ENCODE peak calls at places on chromosome 10, in nine cellular contexts. One of them, this sample, is unnamed.

GRCh38 chr10:114631090-114631677 is 26.9 kb downstream of the ABLIM1 start:
- DNase-seq in neural progenitor cell: no peak
- DNase-seq in OCI-LY7: no peak
- DNase-seq in upper lobe of right lung: no peak
- DNase-seq in heart left ventricle: no peak
- DNase-seq in PC-3: no peak
- DNase-seq in tibial artery: no peak
- DNase-seq in foreskin fibroblast: no peak
- DNase-seq in body of pancreas: no peak
- DNase-seq in this sample: no peak

GRCh38 chr10:123655763-123656162 is 10.4 kb upstream of the GPR26 start:
- DNase-seq in neural progenitor cell: peak
- DNase-seq in OCI-LY7: no peak
- DNase-seq in upper lobe of right lung: peak
- DNase-seq in heart left ventricle: no peak
- DNase-seq in PC-3: no peak
- DNase-seq in tibial artery: peak
- DNase-seq in foreskin fibroblast: no peak
- DNase-seq in body of pancreas: no peak
- DNase-seq in this sample: no peak

GRCh38 chr10:86223256-86223655 is 143.3 kb downstream of the GRID1 start:
- DNase-seq in neural progenitor cell: no peak
- DNase-seq in OCI-LY7: no peak
- DNase-seq in upper lobe of right lung: no peak
- DNase-seq in heart left ventricle: no peak
- DNase-seq in PC-3: no peak
- DNase-seq in tibial artery: no peak
- DNase-seq in foreskin fibroblast: no peak
- DNase-seq in body of pancreas: no peak
- DNase-seq in this sample: no peak

GRCh38 chr10:98060079-98060478 is 29.7 kb upstream of the CRTAC1 start:
- DNase-seq in neural progenitor cell: no peak
- DNase-seq in OCI-LY7: no peak
- DNase-seq in upper lobe of right lung: no peak
- DNase-seq in heart left ventricle: no peak
- DNase-seq in PC-3: no peak
- DNase-seq in tibial artery: no peak
- DNase-seq in foreskin fibroblast: no peak
- DNase-seq in body of pancreas: no peak
- DNase-seq in this sample: no peak

GRCh38 chr10:67487906-67488619 is 207.9 kb downstream of the CTNNA3 start:
- DNase-seq in neural progenitor cell: no peak
- DNase-seq in OCI-LY7: no peak
- DNase-seq in upper lobe of right lung: no peak
- DNase-seq in heart left ventricle: no peak
- DNase-seq in PC-3: no peak
- DNase-seq in tibial artery: no peak
- DNase-seq in foreskin fibroblast: no peak
- DNase-seq in body of pancreas: no peak
- DNase-seq in this sample: no peak

GRCh38 chr10:30063098-30063497 is 3.7 kb upstream of the JCAD start:
- DNase-seq in neural progenitor cell: no peak
- DNase-seq in OCI-LY7: no peak
- DNase-seq in upper lobe of right lung: no peak
- DNase-seq in heart left ventricle: no peak
- DNase-seq in PC-3: peak
- DNase-seq in tibial artery: no peak
- DNase-seq in foreskin fibroblast: peak
- DNase-seq in body of pancreas: no peak
- DNase-seq in this sample: no peak

GRCh38 chr10:31263903-31264302 is 55.1 kb upstream of the ZEB1 start:
- DNase-seq in neural progenitor cell: no peak
- DNase-seq in OCI-LY7: no peak
- DNase-seq in upper lobe of right lung: no peak
- DNase-seq in heart left ventricle: no peak
- DNase-seq in PC-3: peak
- DNase-seq in tibial artery: no peak
- DNase-seq in foreskin fibroblast: peak
- DNase-seq in body of pancreas: no peak
- DNase-seq in this sample: no peak

GRCh38 chr10:122286872-122287271 is 15.8 kb downstream of the BTBD16 start:
- DNase-seq in neural progenitor cell: peak
- DNase-seq in OCI-LY7: no peak
- DNase-seq in upper lobe of right lung: no peak
- DNase-seq in heart left ventricle: peak
- DNase-seq in PC-3: peak
- DNase-seq in tibial artery: peak
- DNase-seq in foreskin fibroblast: peak
- DNase-seq in body of pancreas: no peak
- DNase-seq in this sample: no peak

GRCh38 chr10:116676118-116676517 is 55.4 kb downstream of the PNLIPRP2 start:
- DNase-seq in neural progenitor cell: no peak
- DNase-seq in OCI-LY7: no peak
- DNase-seq in upper lobe of right lung: no peak
- DNase-seq in heart left ventricle: no peak
- DNase-seq in PC-3: no peak
- DNase-seq in tibial artery: no peak
- DNase-seq in foreskin fibroblast: no peak
- DNase-seq in body of pancreas: no peak
- DNase-seq in this sample: no peak

GRCh38 chr10:73837072-73837471 is 25.7 kb upstream of the NDST2 start:
- DNase-seq in neural progenitor cell: no peak
- DNase-seq in OCI-LY7: no peak
- DNase-seq in upper lobe of right lung: no peak
- DNase-seq in heart left ventricle: no peak
- DNase-seq in PC-3: peak
- DNase-seq in tibial artery: no peak
- DNase-seq in foreskin fibroblast: peak
- DNase-seq in body of pancreas: no peak
- DNase-seq in this sample: no peak

GRCh38 chr10:117224881-117225280 is 16.0 kb upstream of the SLC18A2 start:
- DNase-seq in neural progenitor cell: no peak
- DNase-seq in OCI-LY7: no peak
- DNase-seq in upper lobe of right lung: no peak
- DNase-seq in heart left ventricle: no peak
- DNase-seq in PC-3: no peak
- DNase-seq in tibial artery: no peak
- DNase-seq in foreskin fibroblast: no peak
- DNase-seq in body of pancreas: no peak
- DNase-seq in this sample: no peak

GRCh38 chr10:32961892-32962369 is 3.9 kb upstream of the ITGB1 start:
- DNase-seq in neural progenitor cell: no peak
- DNase-seq in OCI-LY7: peak
- DNase-seq in upper lobe of right lung: no peak
- DNase-seq in heart left ventricle: no peak
- DNase-seq in PC-3: peak
- DNase-seq in tibial artery: no peak
- DNase-seq in foreskin fibroblast: peak
- DNase-seq in body of pancreas: peak
- DNase-seq in this sample: no peak

GRCh38 chr10:92778091-92778490 is 70.2 kb upstream of the EXOC6 start:
- DNase-seq in neural progenitor cell: no peak
- DNase-seq in OCI-LY7: no peak
- DNase-seq in upper lobe of right lung: no peak
- DNase-seq in heart left ventricle: no peak
- DNase-seq in PC-3: no peak
- DNase-seq in tibial artery: no peak
- DNase-seq in foreskin fibroblast: no peak
- DNase-seq in body of pancreas: no peak
- DNase-seq in this sample: no peak

DNA sequence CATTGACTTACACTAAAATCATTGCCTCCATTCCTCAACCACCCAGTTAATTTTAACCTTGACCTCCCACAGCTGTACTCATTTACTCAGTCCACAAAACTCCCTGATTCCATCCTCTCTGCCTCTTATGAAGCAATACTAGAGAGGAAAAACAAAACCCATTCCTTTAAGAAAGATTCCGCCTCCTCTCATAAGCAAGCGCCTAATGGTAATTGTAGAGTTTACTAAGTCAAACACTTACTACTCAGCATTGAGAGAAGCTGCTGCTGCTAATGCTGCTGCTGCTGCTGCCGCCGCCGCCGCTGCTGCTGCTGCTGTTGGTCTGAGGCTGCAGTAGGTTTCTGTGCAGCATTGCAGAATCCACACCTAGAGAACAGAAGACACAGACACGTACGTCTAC is 2.1 kb upstream of the ADD3 start:
- DNase-seq in neural progenitor cell: peak
- DNase-seq in OCI-LY7: peak
- DNase-seq in upper lobe of right lung: no peak
- DNase-seq in heart left ventricle: peak
- DNase-seq in PC-3: no peak
- DNase-seq in tibial artery: peak
- DNase-seq in foreskin fibroblast: peak
- DNase-seq in body of pancreas: peak
- DNase-seq in this sample: peak
- H3K4me3 ChIP-seq in neural progenitor cell: peak
- H3K4me3 ChIP-seq in OCI-LY7: peak
- H3K4me3 ChIP-seq in upper lobe of right lung: peak
- H3K4me3 ChIP-seq in heart left ventricle: peak
- H3K4me3 ChIP-seq in PC-3: no peak
- H3K4me3 ChIP-seq in tibial artery: peak
- H3K4me3 ChIP-seq in foreskin fibroblast: peak
- H3K4me3 ChIP-seq in body of pancreas: no peak
- H3K4me3 ChIP-seq in this sample: no peak

GRCh38 chr10:89414879-89415821 is 782 bp downstream of the IFIT5 start:
- DNase-seq in neural progenitor cell: peak
- DNase-seq in OCI-LY7: no peak
- DNase-seq in upper lobe of right lung: peak
- DNase-seq in heart left ventricle: peak
- DNase-seq in PC-3: peak
- DNase-seq in tibial artery: peak
- DNase-seq in foreskin fibroblast: peak
- DNase-seq in body of pancreas: peak
- DNase-seq in this sample: peak

GRCh38 chr10:89414146-89414878 is at the start of gene IFIT5:
- DNase-seq in neural progenitor cell: peak
- DNase-seq in OCI-LY7: peak
- DNase-seq in upper lobe of right lung: peak
- DNase-seq in heart left ventricle: peak
- DNase-seq in PC-3: peak
- DNase-seq in tibial artery: peak
- DNase-seq in foreskin fibroblast: peak
- DNase-seq in body of pancreas: peak
- DNase-seq in this sample: peak

GRCh38 chr10:89416465-89416864 is 2.1 kb downstream of the IFIT5 start:
- DNase-seq in neural progenitor cell: no peak
- DNase-seq in OCI-LY7: no peak
- DNase-seq in upper lobe of right lung: no peak
- DNase-seq in heart left ventricle: no peak
- DNase-seq in PC-3: no peak
- DNase-seq in tibial artery: no peak
- DNase-seq in foreskin fibroblast: no peak
- DNase-seq in body of pancreas: no peak
- DNase-seq in this sample: no peak

GRCh38 chr10:89413398-89413912 is 913 bp upstream of the IFIT5 start:
- DNase-seq in neural progenitor cell: no peak
- DNase-seq in OCI-LY7: no peak
- DNase-seq in upper lobe of right lung: no peak
- DNase-seq in heart left ventricle: no peak
- DNase-seq in PC-3: no peak
- DNase-seq in tibial artery: no peak
- DNase-seq in foreskin fibroblast: no peak
- DNase-seq in body of pancreas: no peak
- DNase-seq in this sample: no peak
- H3K4me3 ChIP-seq in neural progenitor cell: no peak
- H3K4me3 ChIP-seq in OCI-LY7: peak
- H3K4me3 ChIP-seq in upper lobe of right lung: peak
- H3K4me3 ChIP-seq in heart left ventricle: peak
- H3K4me3 ChIP-seq in PC-3: peak
- H3K4me3 ChIP-seq in tibial artery: peak
- H3K4me3 ChIP-seq in foreskin fibroblast: peak
- H3K4me3 ChIP-seq in body of pancreas: no peak
- H3K4me3 ChIP-seq in this sample: no peak

GRCh38 chr10:22280078-22280477 is 36.1 kb upstream of the COMMD3 start:
- DNase-seq in neural progenitor cell: no peak
- DNase-seq in OCI-LY7: no peak
- DNase-seq in upper lobe of right lung: no peak
- DNase-seq in heart left ventricle: no peak
- DNase-seq in PC-3: no peak
- DNase-seq in tibial artery: no peak
- DNase-seq in foreskin fibroblast: no peak
- DNase-seq in body of pancreas: no peak
- DNase-seq in this sample: no peak
- H3K4me3 ChIP-seq in neural progenitor cell: no peak
- H3K4me3 ChIP-seq in OCI-LY7: no peak
- H3K4me3 ChIP-seq in upper lobe of right lung: no peak
- H3K4me3 ChIP-seq in heart left ventricle: no peak
- H3K4me3 ChIP-seq in PC-3: no peak
- H3K4me3 ChIP-seq in tibial artery: no peak
- H3K4me3 ChIP-seq in foreskin fibroblast: no peak
- H3K4me3 ChIP-seq in body of pancreas: no peak
- H3K4me3 ChIP-seq in this sample: no peak

DNA sequence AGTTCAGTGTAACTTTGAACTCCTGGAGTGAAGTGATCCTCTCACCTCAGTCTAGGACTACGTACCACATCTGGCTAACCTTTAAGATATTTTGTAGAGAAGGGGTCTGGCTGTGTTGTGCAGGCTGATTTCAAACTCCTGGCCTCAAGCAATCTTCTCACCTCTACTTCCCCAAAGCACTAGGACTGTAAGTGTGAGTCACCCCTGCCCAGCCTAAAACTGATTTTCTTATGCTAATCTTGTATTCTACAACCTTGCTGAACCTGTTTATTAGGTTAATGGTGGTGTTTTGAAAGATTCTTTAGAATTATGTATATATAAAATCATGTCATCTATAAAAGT is 58.0 kb downstream of the LCOR start:
- DNase-seq in neural progenitor cell: no peak
- DNase-seq in OCI-LY7: no peak
- DNase-seq in upper lobe of right lung: no peak
- DNase-seq in heart left ventricle: no peak
- DNase-seq in PC-3: peak
- DNase-seq in tibial artery: no peak
- DNase-seq in foreskin fibroblast: no peak
- DNase-seq in body of pancreas: peak
- DNase-seq in this sample: no peak
- H3K4me3 ChIP-seq in neural progenitor cell: no peak
- H3K4me3 ChIP-seq in OCI-LY7: no peak
- H3K4me3 ChIP-seq in upper lobe of right lung: no peak
- H3K4me3 ChIP-seq in heart left ventricle: no peak
- H3K4me3 ChIP-seq in PC-3: no peak
- H3K4me3 ChIP-seq in tibial artery: no peak
- H3K4me3 ChIP-seq in foreskin fibroblast: no peak
- H3K4me3 ChIP-seq in body of pancreas: no peak
- H3K4me3 ChIP-seq in this sample: no peak

This sample was measured in right lobe of liver.